ENCODE peak calls at places on chromosomes 5 and 9, in seven cellular contexts. One of them, this sample, is unnamed.

GRCh38 chr5:137730331-137730730 is 5.6 kb downstream of the KLHL3 start:
- DNase-seq in neural crest cell: no peak
- DNase-seq in iPS DF 19.7: no peak
- DNase-seq in HCT116: no peak
- DNase-seq in NCI-H1417: no peak
- DNase-seq in activated CD8-positive, alpha-beta memory T cell treated with anti-CD3 and anti-CD28 coated beads for 1 hour: no peak
- DNase-seq in stimulated activated CD4-positive, alpha-beta T cell treated with anti-CD3 and anti-CD28 coated beads, Interleukin-1b, Interleukin-23, amount 100 ng/mL, for 4 hours: no peak
- DNase-seq in this sample: no peak

GRCh38 chr9:8315211-8315610 is 515.6 kb upstream of the DMAC1 start:
- DNase-seq in iPS DF 19.7: no peak
- DNase-seq in NCI-H1417: no peak
- DNase-seq in stimulated activated CD4-positive, alpha-beta T cell treated with anti-CD3 and anti-CD28 coated beads, Interleukin-1b, Interleukin-23, amount 100 ng/mL, for 4 hours: no peak
- DNase-seq in activated CD8-positive, alpha-beta memory T cell treated with anti-CD3 and anti-CD28 coated beads for 1 hour: no peak
- DNase-seq in neural crest cell: no peak
- DNase-seq in HCT116: no peak
- DNase-seq in this sample: no peak

GRCh38 chr5:54518146-54519082 is 855 bp downstream of the SNX18 start:
- DNase-seq in neural crest cell: peak
- DNase-seq in stimulated activated CD4-positive, alpha-beta T cell treated with anti-CD3 and anti-CD28 coated beads, Interleukin-1b, Interleukin-23, amount 100 ng/mL, for 4 hours: peak
- DNase-seq in iPS DF 19.7: no peak
- DNase-seq in NCI-H1417: peak
- DNase-seq in HCT116: no peak
- DNase-seq in activated CD8-positive, alpha-beta memory T cell treated with anti-CD3 and anti-CD28 coated beads for 1 hour: no peak
- DNase-seq in this sample: peak

GRCh38 chr9:101727621-101728524 is 10.6 kb downstream of the GRIN3A start:
- DNase-seq in activated CD8-positive, alpha-beta memory T cell treated with anti-CD3 and anti-CD28 coated beads for 1 hour: no peak
- DNase-seq in neural crest cell: peak
- DNase-seq in iPS DF 19.7: no peak
- DNase-seq in NCI-H1417: peak
- DNase-seq in stimulated activated CD4-positive, alpha-beta T cell treated with anti-CD3 and anti-CD28 coated beads, Interleukin-1b, Interleukin-23, amount 100 ng/mL, for 4 hours: no peak
- DNase-seq in HCT116: no peak
- DNase-seq in this sample: peak

GRCh38 chr9:93824386-93825294 is 130.5 kb downstream of the BARX1 start:
- DNase-seq in neural crest cell: no peak
- DNase-seq in activated CD8-positive, alpha-beta memory T cell treated with anti-CD3 and anti-CD28 coated beads for 1 hour: no peak
- DNase-seq in stimulated activated CD4-positive, alpha-beta T cell treated with anti-CD3 and anti-CD28 coated beads, Interleukin-1b, Interleukin-23, amount 100 ng/mL, for 4 hours: no peak
- DNase-seq in HCT116: no peak
- DNase-seq in NCI-H1417: no peak
- DNase-seq in iPS DF 19.7: no peak
- DNase-seq in this sample: no peak

GRCh38 chr5:139684881-139685749 is 37.0 kb downstream of the CXXC5 start:
- DNase-seq in NCI-H1417: no peak
- DNase-seq in neural crest cell: no peak
- DNase-seq in HCT116: no peak
- DNase-seq in stimulated activated CD4-positive, alpha-beta T cell treated with anti-CD3 and anti-CD28 coated beads, Interleukin-1b, Interleukin-23, amount 100 ng/mL, for 4 hours: no peak
- DNase-seq in activated CD8-positive, alpha-beta memory T cell treated with anti-CD3 and anti-CD28 coated beads for 1 hour: no peak
- DNase-seq in iPS DF 19.7: no peak
- DNase-seq in this sample: no peak

GRCh38 chr5:440413-441180 is 2.4 kb upstream of the EXOC3 start:
- DNase-seq in neural crest cell: no peak
- DNase-seq in stimulated activated CD4-positive, alpha-beta T cell treated with anti-CD3 and anti-CD28 coated beads, Interleukin-1b, Interleukin-23, amount 100 ng/mL, for 4 hours: no peak
- DNase-seq in iPS DF 19.7: no peak
- DNase-seq in HCT116: no peak
- DNase-seq in activated CD8-positive, alpha-beta memory T cell treated with anti-CD3 and anti-CD28 coated beads for 1 hour: no peak
- DNase-seq in NCI-H1417: no peak
- DNase-seq in this sample: no peak

GRCh38 chr9:135230817-135231520 is 143.5 kb downstream of the OLFM1 start:
- DNase-seq in neural crest cell: no peak
- DNase-seq in activated CD8-positive, alpha-beta memory T cell treated with anti-CD3 and anti-CD28 coated beads for 1 hour: no peak
- DNase-seq in HCT116: no peak
- DNase-seq in NCI-H1417: no peak
- DNase-seq in iPS DF 19.7: no peak
- DNase-seq in stimulated activated CD4-positive, alpha-beta T cell treated with anti-CD3 and anti-CD28 coated beads, Interleukin-1b, Interleukin-23, amount 100 ng/mL, for 4 hours: no peak
- DNase-seq in this sample: no peak

GRCh38 chr9:37761511-37761910 is 7.9 kb downstream of the TRMT10B start:
- DNase-seq in NCI-H1417: no peak
- DNase-seq in neural crest cell: no peak
- DNase-seq in iPS DF 19.7: no peak
- DNase-seq in HCT116: no peak
- DNase-seq in stimulated activated CD4-positive, alpha-beta T cell treated with anti-CD3 and anti-CD28 coated beads, Interleukin-1b, Interleukin-23, amount 100 ng/mL, for 4 hours: no peak
- DNase-seq in activated CD8-positive, alpha-beta memory T cell treated with anti-CD3 and anti-CD28 coated beads for 1 hour: no peak
- DNase-seq in this sample: no peak

GRCh38 chr9:116798521-116798920 is 111.4 kb downstream of the TRIM32 start:
- DNase-seq in neural crest cell: no peak
- DNase-seq in stimulated activated CD4-positive, alpha-beta T cell treated with anti-CD3 and anti-CD28 coated beads, Interleukin-1b, Interleukin-23, amount 100 ng/mL, for 4 hours: no peak
- DNase-seq in activated CD8-positive, alpha-beta memory T cell treated with anti-CD3 and anti-CD28 coated beads for 1 hour: no peak
- DNase-seq in NCI-H1417: no peak
- DNase-seq in iPS DF 19.7: no peak
- DNase-seq in HCT116: no peak
- DNase-seq in this sample: no peak

GRCh38 chr9:89204811-89205210 is 26.2 kb upstream of the SHC3 start:
- DNase-seq in iPS DF 19.7: no peak
- DNase-seq in NCI-H1417: no peak
- DNase-seq in activated CD8-positive, alpha-beta memory T cell treated with anti-CD3 and anti-CD28 coated beads for 1 hour: no peak
- DNase-seq in neural crest cell: no peak
- DNase-seq in HCT116: no peak
- DNase-seq in stimulated activated CD4-positive, alpha-beta T cell treated with anti-CD3 and anti-CD28 coated beads, Interleukin-1b, Interleukin-23, amount 100 ng/mL, for 4 hours: no peak
- DNase-seq in this sample: no peak

GRCh38 chr9:105457560-105458294 is 9.9 kb downstream of the FSD1L start:
- DNase-seq in NCI-H1417: no peak
- DNase-seq in neural crest cell: no peak
- DNase-seq in activated CD8-positive, alpha-beta memory T cell treated with anti-CD3 and anti-CD28 coated beads for 1 hour: no peak
- DNase-seq in HCT116: no peak
- DNase-seq in stimulated activated CD4-positive, alpha-beta T cell treated with anti-CD3 and anti-CD28 coated beads, Interleukin-1b, Interleukin-23, amount 100 ng/mL, for 4 hours: no peak
- DNase-seq in iPS DF 19.7: no peak
- DNase-seq in this sample: no peak

GRCh38 chr9:107208121-107208520 is 75.0 kb upstream of the RAD23B start:
- DNase-seq in stimulated activated CD4-positive, alpha-beta T cell treated with anti-CD3 and anti-CD28 coated beads, Interleukin-1b, Interleukin-23, amount 100 ng/mL, for 4 hours: no peak
- DNase-seq in NCI-H1417: no peak
- DNase-seq in iPS DF 19.7: no peak
- DNase-seq in activated CD8-positive, alpha-beta memory T cell treated with anti-CD3 and anti-CD28 coated beads for 1 hour: no peak
- DNase-seq in neural crest cell: no peak
- DNase-seq in HCT116: no peak
- DNase-seq in this sample: no peak

GRCh38 chr5:8349855-8350254 is 480.9 kb downstream of the MTRR start:
- DNase-seq in NCI-H1417: no peak
- DNase-seq in iPS DF 19.7: no peak
- DNase-seq in HCT116: no peak
- DNase-seq in activated CD8-positive, alpha-beta memory T cell treated with anti-CD3 and anti-CD28 coated beads for 1 hour: no peak
- DNase-seq in stimulated activated CD4-positive, alpha-beta T cell treated with anti-CD3 and anti-CD28 coated beads, Interleukin-1b, Interleukin-23, amount 100 ng/mL, for 4 hours: no peak
- DNase-seq in neural crest cell: no peak
- DNase-seq in this sample: no peak

GRCh38 chr5:114010362-114010761 is 351.5 kb upstream of the KCNN2 start:
- DNase-seq in stimulated activated CD4-positive, alpha-beta T cell treated with anti-CD3 and anti-CD28 coated beads, Interleukin-1b, Interleukin-23, amount 100 ng/mL, for 4 hours: no peak
- DNase-seq in neural crest cell: no peak
- DNase-seq in iPS DF 19.7: no peak
- DNase-seq in NCI-H1417: no peak
- DNase-seq in activated CD8-positive, alpha-beta memory T cell treated with anti-CD3 and anti-CD28 coated beads for 1 hour: no peak
- DNase-seq in HCT116: no peak
- DNase-seq in this sample: no peak

GRCh38 chr9:12773562-12773961 is 1.3 kb upstream of the LURAP1L start:
- DNase-seq in activated CD8-positive, alpha-beta memory T cell treated with anti-CD3 and anti-CD28 coated beads for 1 hour: no peak
- DNase-seq in NCI-H1417: no peak
- DNase-seq in stimulated activated CD4-positive, alpha-beta T cell treated with anti-CD3 and anti-CD28 coated beads, Interleukin-1b, Interleukin-23, amount 100 ng/mL, for 4 hours: no peak
- DNase-seq in HCT116: no peak
- DNase-seq in iPS DF 19.7: no peak
- DNase-seq in neural crest cell: no peak
- DNase-seq in this sample: no peak

GRCh38 chr5:149358294-149358651 is 427 bp downstream of the PCYOX1L start:
- DNase-seq in stimulated activated CD4-positive, alpha-beta T cell treated with anti-CD3 and anti-CD28 coated beads, Interleukin-1b, Interleukin-23, amount 100 ng/mL, for 4 hours: no peak
- DNase-seq in neural crest cell: no peak
- DNase-seq in iPS DF 19.7: no peak
- DNase-seq in activated CD8-positive, alpha-beta memory T cell treated with anti-CD3 and anti-CD28 coated beads for 1 hour: no peak
- DNase-seq in NCI-H1417: peak
- DNase-seq in HCT116: no peak
- DNase-seq in this sample: peak

This sample was measured in Calu3.